ENCODE peak calls at places on chromosome 10, in six cellular contexts. One of them, this sample, is unnamed.

GRCh38 chr10:59382831-59383295 is 20.5 kb upstream of the FAM13C start:
- DNase-seq in GM12878: no peak
- DNase-seq in body of pancreas: no peak
- DNase-seq in lower leg skin: no peak
- DNase-seq in K562: no peak
- DNase-seq in uterus: peak
- DNase-seq in this sample: no peak

GRCh38 chr10:113945075-113945686 is 90.7 kb downstream of the NHLRC2 start:
- DNase-seq in GM12878: no peak
- DNase-seq in body of pancreas: peak
- DNase-seq in lower leg skin: no peak
- DNase-seq in K562: no peak
- DNase-seq in uterus: no peak
- DNase-seq in this sample: no peak

GRCh38 chr10:61063911-61064310 is 119.9 kb upstream of the RHOBTB1 start:
- DNase-seq in GM12878: no peak
- DNase-seq in body of pancreas: no peak
- DNase-seq in lower leg skin: no peak
- DNase-seq in K562: no peak
- DNase-seq in uterus: no peak
- DNase-seq in this sample: peak

GRCh38 chr10:75932921-75933320 is 501.5 kb downstream of the LRMDA start:
- DNase-seq in GM12878: peak
- DNase-seq in body of pancreas: no peak
- DNase-seq in lower leg skin: no peak
- DNase-seq in K562: no peak
- DNase-seq in uterus: no peak
- DNase-seq in this sample: no peak

GRCh38 chr10:131419797-131420196 is 108.3 kb upstream of the TCERG1L start:
- DNase-seq in GM12878: no peak
- DNase-seq in body of pancreas: no peak
- DNase-seq in lower leg skin: no peak
- DNase-seq in K562: no peak
- DNase-seq in uterus: no peak
- DNase-seq in this sample: no peak

GRCh38 chr10:35874326-35875070 is 232.4 kb upstream of the FZD8 start:
- DNase-seq in GM12878: no peak
- DNase-seq in body of pancreas: no peak
- DNase-seq in lower leg skin: no peak
- DNase-seq in K562: no peak
- DNase-seq in uterus: no peak
- DNase-seq in this sample: no peak

GRCh38 chr10:103479135-103479534 is at the start of gene CALHM3:
- DNase-seq in GM12878: no peak
- DNase-seq in body of pancreas: no peak
- DNase-seq in lower leg skin: no peak
- DNase-seq in K562: peak
- DNase-seq in uterus: no peak
- DNase-seq in this sample: no peak

GRCh38 chr10:118002581-118002980 is 44.2 kb downstream of the RAB11FIP2 start:
- DNase-seq in GM12878: no peak
- DNase-seq in body of pancreas: no peak
- DNase-seq in lower leg skin: no peak
- DNase-seq in K562: no peak
- DNase-seq in uterus: no peak
- DNase-seq in this sample: no peak

GRCh38 chr10:96691761-96692160 is 28.6 kb downstream of the PIK3AP1 start:
- DNase-seq in GM12878: no peak
- DNase-seq in body of pancreas: no peak
- DNase-seq in lower leg skin: no peak
- DNase-seq in K562: no peak
- DNase-seq in uterus: no peak
- DNase-seq in this sample: no peak

GRCh38 chr10:96690755-96691730 is 29.3 kb downstream of the PIK3AP1 start:
- DNase-seq in GM12878: no peak
- DNase-seq in body of pancreas: no peak
- DNase-seq in lower leg skin: no peak
- DNase-seq in K562: no peak
- DNase-seq in uterus: no peak
- DNase-seq in this sample: no peak

GRCh38 chr10:96687317-96688012 is 32.8 kb downstream of the PIK3AP1 start:
- DNase-seq in GM12878: no peak
- DNase-seq in body of pancreas: no peak
- DNase-seq in lower leg skin: no peak
- DNase-seq in K562: no peak
- DNase-seq in uterus: no peak
- DNase-seq in this sample: no peak

GRCh38 chr10:96686514-96686913 is 33.8 kb downstream of the PIK3AP1 start:
- DNase-seq in GM12878: no peak
- DNase-seq in body of pancreas: no peak
- DNase-seq in lower leg skin: no peak
- DNase-seq in K562: no peak
- DNase-seq in uterus: no peak
- DNase-seq in this sample: no peak

DNA sequence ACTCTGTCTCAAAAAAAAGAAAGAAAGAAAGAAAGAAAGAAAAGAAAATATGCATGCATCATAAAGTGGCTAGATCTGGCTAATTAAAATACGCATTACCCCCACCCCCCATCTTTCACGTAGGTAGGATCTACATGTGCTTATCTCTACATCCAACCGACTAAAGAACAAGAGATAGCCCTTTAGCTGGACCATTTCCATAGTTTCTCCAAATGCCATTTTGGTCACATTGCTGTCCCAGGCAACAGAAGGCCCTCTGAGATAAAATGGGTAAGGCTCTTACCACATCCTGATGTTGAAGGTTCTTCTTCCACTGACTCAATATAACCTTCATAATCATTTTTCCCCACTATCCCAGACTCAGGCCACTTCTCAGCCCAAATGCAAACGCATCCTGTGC is 31.5 kb downstream of the PIK3AP1 start:
- DNase-seq in GM12878: no peak
- DNase-seq in body of pancreas: no peak
- DNase-seq in lower leg skin: no peak
- DNase-seq in K562: no peak
- DNase-seq in uterus: no peak
- DNase-seq in this sample: no peak
- TF ChIP-seq POLR2A in GM12878: no peak
- TF ChIP-seq POLR2A in body of pancreas: no peak
- TF ChIP-seq POLR2A in lower leg skin: no peak
- TF ChIP-seq POLR2A in K562: no peak
- TF ChIP-seq POLR2A in uterus: no peak
- TF ChIP-seq POLR2A in this sample: no peak

GRCh38 chr10:87817873-87818504 is at the start of gene ATAD1:
- DNase-seq in GM12878: peak
- DNase-seq in body of pancreas: peak
- DNase-seq in lower leg skin: peak
- DNase-seq in K562: peak
- DNase-seq in uterus: peak
- DNase-seq in this sample: peak
- TF ChIP-seq POLR2A in GM12878: peak
- TF ChIP-seq POLR2A in body of pancreas: peak
- TF ChIP-seq POLR2A in lower leg skin: no peak
- TF ChIP-seq POLR2A in K562: peak
- TF ChIP-seq POLR2A in uterus: peak
- TF ChIP-seq POLR2A in this sample: peak

GRCh38 chr10:49539320-49539885 is 482 bp upstream of the ERCC6 start:
- DNase-seq in GM12878: no peak
- DNase-seq in body of pancreas: peak
- DNase-seq in lower leg skin: peak
- DNase-seq in K562: peak
- DNase-seq in uterus: no peak
- DNase-seq in this sample: peak
- TF ChIP-seq POLR2A in GM12878: no peak
- TF ChIP-seq POLR2A in body of pancreas: no peak
- TF ChIP-seq POLR2A in lower leg skin: no peak
- TF ChIP-seq POLR2A in K562: no peak
- TF ChIP-seq POLR2A in uterus: no peak
- TF ChIP-seq POLR2A in this sample: no peak

GRCh38 chr10:87504667-87505365 is at the start of gene MINPP1:
- DNase-seq in GM12878: no peak
- DNase-seq in body of pancreas: peak
- DNase-seq in lower leg skin: peak
- DNase-seq in K562: peak
- DNase-seq in uterus: peak
- DNase-seq in this sample: peak
- TF ChIP-seq POLR2A in GM12878: peak
- TF ChIP-seq POLR2A in body of pancreas: no peak
- TF ChIP-seq POLR2A in lower leg skin: no peak
- TF ChIP-seq POLR2A in K562: peak
- TF ChIP-seq POLR2A in uterus: peak
- TF ChIP-seq POLR2A in this sample: peak

DNA sequence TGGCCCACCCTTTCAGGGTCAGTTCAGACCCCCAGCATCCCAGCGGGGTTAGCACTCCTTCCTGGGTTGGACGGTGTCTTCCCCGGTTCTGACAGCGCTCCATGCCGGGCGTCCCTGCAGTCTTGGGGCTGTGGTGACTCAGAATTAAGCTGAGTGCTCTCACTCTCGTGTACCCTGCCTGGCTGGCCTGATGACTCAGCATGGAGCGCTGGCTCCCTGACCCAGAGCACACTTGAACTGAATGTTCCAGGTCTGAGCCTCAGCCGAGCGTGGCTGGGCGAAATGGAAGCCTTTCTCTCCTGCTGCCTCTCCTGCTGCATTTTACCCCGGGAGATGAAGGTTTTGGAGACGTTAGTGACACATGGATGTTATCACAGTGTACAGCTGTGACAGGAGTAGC is 7.1 kb downstream of the BAG3 start:
- DNase-seq in GM12878: no peak
- DNase-seq in body of pancreas: peak
- DNase-seq in lower leg skin: peak
- DNase-seq in K562: peak
- DNase-seq in uterus: peak
- DNase-seq in this sample: peak
- TF ChIP-seq POLR2A in GM12878: no peak
- TF ChIP-seq POLR2A in body of pancreas: no peak
- TF ChIP-seq POLR2A in lower leg skin: no peak
- TF ChIP-seq POLR2A in K562: no peak
- TF ChIP-seq POLR2A in uterus: peak
- TF ChIP-seq POLR2A in this sample: no peak

This sample was measured in HepG2.